ENCODE peak calls at places on chromosomes 2 and 18, in six cellular contexts. S is A549, L is K562, V is WTC11, E is HepG2, A is H1. I is an unnamed sample.

GRCh38 chr2:205130111-205130829 is 552.0 kb upstream of the NRP2 start:
- DNase-seq in A (no peak), L (no peak), E (no peak), S (no peak), V (no peak), I (no peak)

GRCh38 chr2:128607981-128608506 is 289.4 kb upstream of the HS6ST1 start:
- DNase-seq in V (no peak), E (no peak), A (no peak), L (no peak), S (no peak), I (no peak)

GRCh38 chr18:78625895-78626294 is 353.7 kb upstream of the SALL3 start:
- DNase-seq in A (no peak), E (no peak), L (no peak), V (no peak), S (no peak), I (no peak)

GRCh38 chr2:133139847-133140533 is 428.3 kb downstream of the NCKAP5 start:
- DNase-seq in S (no peak), E (no peak), A (no peak), L (no peak), V (no peak), I (no peak)

GRCh38 chr2:46871976-46872381 is 43.6 kb downstream of the MCFD2 start:
- DNase-seq in A (no peak), V (no peak), E (no peak), S (no peak), L (no peak), I (no peak)

GRCh38 chr2:20444113-20444992 is 2.5 kb upstream of the RHOB start:
- DNase-seq in V (no peak), E (no peak), A (no peak), S (peak), L (no peak), I (peak)

GRCh38 chr2:230256735-230257332 is 31.3 kb downstream of the SP140 start:
- DNase-seq in L (no peak), E (no peak), V (no peak), S (no peak), A (no peak), I (no peak)

GRCh38 chr2:220434365-220434764 is 806.9 kb downstream of the SLC4A3 start:
- DNase-seq in V (no peak), L (no peak), A (no peak), E (no peak), S (peak), I (no peak)

GRCh38 chr2:65557616-65558573 is 125.5 kb upstream of the SPRED2 start:
- DNase-seq in E (no peak), A (no peak), L (no peak), S (no peak), V (no peak), I (no peak)

GRCh38 chr2:170455617-170456426 is 259.3 kb upstream of the SP5 start:
- DNase-seq in A (no peak), L (no peak), V (no peak), S (peak), E (peak), I (peak)

GRCh38 chr2:201697899-201698298 is 545 bp downstream of the MPP4 start:
- DNase-seq in V (no peak), A (no peak), S (no peak), E (no peak), L (no peak), I (peak)

GRCh38 chr2:111155610-111156009 is 34.9 kb downstream of the BCL2L11 start:
- DNase-seq in A (no peak), V (no peak), S (no peak), L (no peak), E (peak), I (peak)

GRCh38 chr2:134621939-134622705 is 96.7 kb downstream of the TMEM163 start:
- DNase-seq in S (no peak), V (no peak), E (no peak), L (no peak), A (no peak), I (no peak)

GRCh38 chr2:883260-884026 is 67.2 kb upstream of the SNTG2 start:
- DNase-seq in E (no peak), L (no peak), A (no peak), S (no peak), V (no peak), I (no peak)

GRCh38 chr2:85826990-85827878 is 61.6 kb downstream of the ST3GAL5 start:
- DNase-seq in A (no peak), V (peak), S (peak), L (peak), E (peak), I (peak)

GRCh38 chr18:7980136-7980535 is 413.0 kb downstream of the PTPRM start:
- DNase-seq in A (no peak), E (peak), V (peak), S (no peak), L (no peak), I (no peak)

GRCh38 chr2:216700088-216700567 is 4.8 kb upstream of the IGFBP5 start:
- DNase-seq in A (no peak), V (no peak), L (no peak), E (no peak), S (no peak), I (no peak)

GRCh38 chr2:158134655-158135054 is 33.0 kb downstream of the UPP2 start:
- DNase-seq in E (peak), S (no peak), V (no peak), L (no peak), A (no peak), I (no peak)

GRCh38 chr2:212979799-212980198 is 171.6 kb downstream of the IKZF2 start:
- DNase-seq in L (no peak), V (no peak), A (no peak), S (no peak), E (no peak), I (no peak)

GRCh38 chr2:47558116-47559078 is 155.4 kb downstream of the MSH2 start:
- DNase-seq in S (no peak), L (no peak), E (no peak), V (no peak), A (no peak), I (no peak)

GRCh38 chr2:147224070-147224469 is 620.8 kb upstream of the ACVR2A start:
- DNase-seq in A (no peak), S (no peak), V (no peak), E (no peak), L (no peak), I (no peak)

GRCh38 chr2:24910245-24910644 is 9.8 kb downstream of the ADCY3 start:
- DNase-seq in A (no peak), E (no peak), V (no peak), S (no peak), L (no peak), I (no peak)

GRCh38 chr2:42872736-42873135 is 80.4 kb upstream of the HAAO start:
- DNase-seq in E (no peak), S (no peak), L (no peak), V (no peak), A (no peak), I (peak)

GRCh38 chr2:62326735-62327134 is 130.8 kb downstream of the B3GNT2 start:
- DNase-seq in E (no peak), L (no peak), S (no peak), A (no peak), V (no peak), I (no peak)

GRCh38 chr2:12620759-12621158 is 96.0 kb upstream of the TRIB2 start:
- DNase-seq in S (no peak), L (no peak), E (no peak), V (no peak), A (no peak), I (no peak)

GRCh38 chr2:128603411-128603924 is 284.8 kb upstream of the HS6ST1 start:
- DNase-seq in S (no peak), A (no peak), L (no peak), V (no peak), E (no peak), I (no peak)

GRCh38 chr2:65159921-65160320 is 30.0 kb upstream of the RAB1A start:
- DNase-seq in A (no peak), V (no peak), E (no peak), L (no peak), S (no peak), I (no peak)

GRCh38 chr2:55916473-55917049 is 7.0 kb downstream of the EFEMP1 start:
- DNase-seq in E (no peak), S (no peak), A (no peak), V (no peak), L (no peak), I (peak)

GRCh38 chr2:206955253-206955652 is 15.9 kb downstream of the CPO start:
- DNase-seq in E (no peak), V (no peak), L (no peak), A (no peak), S (no peak), I (no peak)

GRCh38 chr2:241275910-241276309 is 39.6 kb downstream of the HDLBP start:
- DNase-seq in L (no peak), V (no peak), S (no peak), E (no peak), A (no peak), I (no peak)

GRCh38 chr2:241275504-241275903 is 40.0 kb downstream of the HDLBP start:
- DNase-seq in S (no peak), V (no peak), E (no peak), A (no peak), L (no peak), I (no peak)

GRCh38 chr2:241273552-241273988 is 41.9 kb downstream of the HDLBP start:
- DNase-seq in V (no peak), A (no peak), E (no peak), L (no peak), S (no peak), I (no peak)

GRCh38 chr2:241272722-241273551 is 42.5 kb downstream of the HDLBP start:
- DNase-seq in V (peak), L (peak), A (no peak), S (peak), E (no peak), I (peak)

DNA sequence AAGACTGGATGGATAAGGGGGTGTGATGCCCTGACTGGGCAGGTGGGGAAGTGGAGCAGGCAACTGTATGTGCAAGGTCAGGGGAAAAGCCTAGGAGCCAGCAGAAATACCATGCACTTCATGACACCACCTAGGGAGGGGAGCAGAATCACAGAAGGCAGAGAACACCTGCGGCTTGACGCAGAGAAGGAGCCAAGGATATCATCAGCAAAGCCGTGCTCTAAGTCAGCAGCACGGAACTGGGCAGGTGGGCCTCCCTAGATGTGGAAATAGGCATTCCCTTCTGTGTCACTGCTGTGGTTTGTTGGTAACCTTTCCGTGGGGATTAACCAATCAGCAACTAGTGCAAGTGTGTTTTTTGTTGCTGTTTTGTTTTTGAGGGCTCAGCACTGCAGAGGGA is 41.3 kb downstream of the HDLBP start:
- DNase-seq in A (no peak), S (peak), L (no peak), V (no peak), E (no peak), I (no peak)
- TF ChIP-seq JUN in A (no peak), S (no peak), L (no peak), V (no peak), E (no peak), I (no peak)

GRCh38 chr2:115413796-115414195 is 971.4 kb downstream of the DPP10 start:
- DNase-seq in S (no peak), A (no peak), E (no peak), L (no peak), V (no peak), I (no peak)
- TF ChIP-seq JUN in S (no peak), A (no peak), E (no peak), L (no peak), V (no peak), I (no peak)

GRCh38 chr2:217958889-217959235 is 43.9 kb downstream of the TNS1 start:
- DNase-seq in L (no peak), A (no peak), S (no peak), E (no peak), V (no peak), I (no peak)

GRCh38 chr2:217958206-217958888 is 44.4 kb downstream of the TNS1 start:
- DNase-seq in V (no peak), S (no peak), A (no peak), L (no peak), E (no peak), I (no peak)

GRCh38 chr2:217960351-217960750 is 42.4 kb downstream of the TNS1 start:
- DNase-seq in E (no peak), V (no peak), A (no peak), L (no peak), S (no peak), I (no peak)

GRCh38 chr2:217956895-217957457 is 45.8 kb downstream of the TNS1 start:
- DNase-seq in V (no peak), A (no peak), E (no peak), L (no peak), S (no peak), I (no peak)

GRCh38 chr2:217959723-217960122 is 43.1 kb downstream of the TNS1 start:
- DNase-seq in V (no peak), L (no peak), A (no peak), E (no peak), S (no peak), I (no peak)
- TF ChIP-seq JUN in V (no peak), L (no peak), A (no peak), E (no peak), S (no peak), I (no peak)

GRCh38 chr18:34734048-34734447 is 23.9 kb downstream of the DTNA start:
- DNase-seq in S (no peak), V (no peak), L (no peak), E (peak), A (no peak), I (no peak)

GRCh38 chr18:34729740-34730338 is 19.7 kb downstream of the DTNA start:
- DNase-seq in E (no peak), L (no peak), S (no peak), A (no peak), V (no peak), I (no peak)

GRCh38 chr18:34726286-34727004 is 16.3 kb downstream of the DTNA start:
- DNase-seq in E (peak), A (no peak), V (no peak), L (no peak), S (no peak), I (no peak)

GRCh38 chr18:34729264-34729663 is 19.2 kb downstream of the DTNA start:
- DNase-seq in A (peak), S (peak), V (peak), E (peak), L (no peak), I (peak)

GRCh38 chr18:34730774-34731173 is 20.7 kb downstream of the DTNA start:
- DNase-seq in E (no peak), S (no peak), V (no peak), A (no peak), L (no peak), I (no peak)
- TF ChIP-seq JUN in E (no peak), S (no peak), V (no peak), A (no peak), L (no peak), I (no peak)

GRCh38 chr2:30234180-30234971 is 3.0 kb downstream of the LBH start:
- DNase-seq in V (no peak), A (no peak), L (no peak), E (peak), S (peak), I (peak)
- TF ChIP-seq JUN in V (no peak), A (no peak), L (no peak), E (no peak), S (peak), I (no peak)

I was measured in endothelial cell of umbilical vein.